ENCODE peak calls at places on chromosomes 1 and 21, in seven cellular contexts. F is body of pancreas, C is colonic mucosa, J is GM04504, Z is heart left ventricle, H is BJ, K is NCI-H2081 treated with DMSO at 0.1 percent for 48 hours. X is an unnamed sample.

GRCh38 chr21:37257526-37257966 is 9.6 kb downstream of the VPS26C start:
- DNase-seq in H (no peak), C (peak), K (no peak), F (peak), J (no peak), Z (peak), X (peak)

GRCh38 chr1:221522440-221523050 is 219.3 kb downstream of the DUSP10 start:
- DNase-seq in J (no peak), C (no peak), K (no peak), H (no peak), Z (no peak), F (no peak), X (no peak)

GRCh38 chr21:29403922-29404538 is 105.3 kb downstream of the BACH1 start:
- DNase-seq in H (no peak), J (no peak), Z (no peak), C (no peak), F (no peak), K (no peak), X (no peak)

GRCh38 chr1:90012305-90012704 is 17.4 kb downstream of the ZNF326 start:
- DNase-seq in J (no peak), K (no peak), H (no peak), Z (no peak), C (no peak), F (no peak), X (no peak)

GRCh38 chr1:84689514-84690396 is 506 bp downstream of the SSX2IP start:
- DNase-seq in F (peak), H (no peak), C (peak), Z (peak), K (no peak), J (no peak), X (peak)

GRCh38 chr1:29686012-29686930 is 449.9 kb downstream of the PTPRU start:
- DNase-seq in F (no peak), H (no peak), Z (no peak), K (no peak), C (no peak), J (no peak), X (no peak)

GRCh38 chr1:18936814-18937481 is 19.5 kb downstream of the IFFO2 start:
- DNase-seq in C (no peak), H (no peak), F (no peak), Z (no peak), K (no peak), J (no peak), X (no peak)

GRCh38 chr1:24849653-24850295 is 80.3 kb downstream of the RUNX3 start:
- DNase-seq in F (no peak), C (peak), K (no peak), J (peak), Z (no peak), H (no peak), X (no peak)

GRCh38 chr21:35291034-35291433 is 241.9 kb upstream of the RUNX1 start:
- DNase-seq in K (no peak), H (no peak), F (no peak), J (no peak), C (no peak), Z (no peak), X (no peak)

GRCh38 chr1:9340172-9340854 is 47.6 kb downstream of the SPSB1 start:
- DNase-seq in J (no peak), C (no peak), F (no peak), H (no peak), K (no peak), Z (no peak), X (no peak)

GRCh38 chr1:66443793-66444192 is 90.2 kb upstream of the SGIP1 start:
- DNase-seq in C (no peak), J (no peak), K (no peak), Z (no peak), H (no peak), F (no peak), X (no peak)

GRCh38 chr1:59018860-59019259 is 235.0 kb upstream of the JUN start:
- DNase-seq in C (no peak), H (no peak), F (no peak), Z (peak), J (no peak), K (no peak), X (no peak)

GRCh38 chr1:240306673-240307072 is 215.0 kb downstream of the FMN2 start:
- DNase-seq in H (no peak), Z (no peak), F (no peak), J (no peak), C (no peak), K (no peak), X (no peak)

GRCh38 chr1:168636642-168637111 is 60.3 kb downstream of the XCL1 start:
- DNase-seq in C (peak), Z (peak), F (peak), H (no peak), K (no peak), J (no peak), X (no peak)

GRCh38 chr21:42621166-42621827 is 32.1 kb upstream of the PDE9A start:
- DNase-seq in F (peak), C (peak), Z (no peak), H (no peak), K (no peak), J (no peak), X (no peak)

GRCh38 chr1:15414450-15414823 is 4.7 kb downstream of the EFHD2 start:
- DNase-seq in J (no peak), H (no peak), Z (no peak), F (no peak), C (no peak), K (no peak), X (no peak)

GRCh38 chr1:1619917-1620361 is 4.6 kb downstream of the MIB2 start:
- DNase-seq in F (no peak), K (no peak), J (no peak), H (no peak), C (no peak), Z (peak), X (no peak)

GRCh38 chr1:237016626-237017025 is 12.4 kb upstream of the MT1HL1 start:
- DNase-seq in C (no peak), H (no peak), K (no peak), Z (no peak), F (no peak), J (no peak), X (no peak)

GRCh38 chr1:210262897-210263272 is 30.3 kb downstream of the SERTAD4 start:
- DNase-seq in C (no peak), H (peak), Z (no peak), F (no peak), J (no peak), K (no peak), X (no peak)

GRCh38 chr1:84164156-84164555 is 20.1 kb downstream of the PRKACB start:
- DNase-seq in H (no peak), K (peak), Z (no peak), F (no peak), C (no peak), J (no peak), X (no peak)

GRCh38 chr1:206513312-206514111 is 6.2 kb downstream of the RASSF5 start:
- DNase-seq in C (peak), J (peak), K (no peak), Z (peak), H (peak), F (peak), X (peak)

GRCh38 chr1:221336141-221336540 is 405.7 kb downstream of the DUSP10 start:
- DNase-seq in Z (no peak), C (no peak), K (no peak), F (no peak), H (no peak), J (no peak), X (no peak)

GRCh38 chr1:115429884-115430283 is 91.8 kb upstream of the NGF start:
- DNase-seq in F (no peak), H (no peak), K (no peak), J (no peak), Z (no peak), C (no peak), X (no peak)

GRCh38 chr21:42566524-42567180 is 53.0 kb downstream of the SLC37A1 start:
- DNase-seq in F (no peak), K (no peak), J (no peak), C (no peak), H (no peak), Z (no peak), X (no peak)

GRCh38 chr1:185696419-185697150 is 37.6 kb upstream of the HMCN1 start:
- DNase-seq in C (no peak), H (no peak), Z (no peak), J (no peak), F (no peak), K (peak), X (no peak)

GRCh38 chr1:35717911-35718476 is 690 bp downstream of the C1orf216 start:
- DNase-seq in J (peak), F (peak), K (no peak), C (peak), Z (peak), H (no peak), X (no peak)

GRCh38 chr1:207798847-207799246 is 47.0 kb downstream of the CD46 start:
- DNase-seq in K (no peak), H (no peak), F (no peak), Z (no peak), J (no peak), C (no peak), X (no peak)

GRCh38 chr1:998905-999796 is 746 bp downstream of the HES4 start:
- DNase-seq in Z (peak), H (no peak), F (no peak), C (peak), K (no peak), J (no peak), X (no peak)

GRCh38 chr1:66022904-66023620 is 230.4 kb downstream of the PDE4B start:
- DNase-seq in K (no peak), C (no peak), F (no peak), Z (no peak), H (no peak), J (no peak), X (no peak)

GRCh38 chr1:93623875-93624274 is 57.8 kb downstream of the BCAR3 start:
- DNase-seq in Z (no peak), K (no peak), J (peak), H (peak), F (no peak), C (no peak), X (no peak)

X was measured in prostate gland.